ENCODE peak calls at places on chromosomes 7 and 10, in four cellular contexts. S, Z, X and I are unnamed samples.

GRCh38 chr7:105218215-105218614 is 170.5 kb downstream of the SRPK2 start:
- DNase-seq in S (no peak), Z (no peak), X (peak; percentile 50), I (no peak)

GRCh38 chr10:62234284-62234605 is 34.4 kb downstream of the RTKN2 start:
- DNase-seq in S (no peak), Z (no peak), X (no peak), I (no peak)

GRCh38 chr10:121753726-121754476 is 155.7 kb upstream of the FGFR2 start:
- DNase-seq in S (no peak), Z (no peak), X (no peak), I (no peak)

GRCh38 chr10:131943021-131943814 is 38.5 kb downstream of the BNIP3 start:
- DNase-seq in S (no peak), Z (peak; percentile 72), X (no peak), I (peak; percentile 64)

GRCh38 chr7:153537271-153537670 is 514.9 kb upstream of the DPP6 start:
- DNase-seq in S (no peak), Z (no peak), X (no peak), I (no peak)

GRCh38 chr7:121798076-121798475 is 74.9 kb upstream of the PTPRZ1 start:
- DNase-seq in S (no peak), Z (no peak), X (no peak), I (no peak)

GRCh38 chr10:86962136-86962980 is 4.0 kb downstream of the SNCG start:
- DNase-seq in S (no peak), Z (peak; percentile 59), X (no peak), I (peak; percentile 26)

GRCh38 chr10:124450010-124450782 is at the start of gene NKX1-2:
- DNase-seq in S (no peak), Z (no peak), X (no peak), I (no peak)

GRCh38 chr7:3910041-3910440 is 609.0 kb downstream of the SDK1 start:
- DNase-seq in S (no peak), Z (no peak), X (no peak), I (no peak)

GRCh38 chr10:14820010-14820774 is 17.6 kb downstream of the CDNF start:
- DNase-seq in S (no peak), Z (no peak), X (no peak), I (no peak)

GRCh38 chr7:152090739-152091138 is 65.3 kb downstream of the GALNT11 start:
- DNase-seq in S (no peak), Z (no peak), X (no peak), I (no peak)

GRCh38 chr7:130823060-130823459 is 89.1 kb upstream of the KLF14 start:
- DNase-seq in S (no peak), Z (no peak), X (no peak), I (no peak)

GRCh38 chr7:30594055-30594539 is 581 bp upstream of the GARS1 start:
- DNase-seq in S (peak; percentile 25), Z (peak; percentile 85), X (peak; percentile 26), I (no peak)

GRCh38 chr7:101754432-101755159 is 62.8 kb upstream of the CUX1 start:
- DNase-seq in S (no peak), Z (no peak), X (no peak), I (no peak)

GRCh38 chr10:60403168-60403873 is 13.6 kb upstream of the ANK3 start:
- DNase-seq in S (no peak), Z (no peak), X (no peak), I (no peak)

GRCh38 chr7:34740840-34741239 is 82.8 kb downstream of the NPSR1 start:
- DNase-seq in S (no peak), Z (no peak), X (no peak), I (no peak)

GRCh38 chr10:7512487-7512886 is 101.7 kb upstream of the SFMBT2 start:
- DNase-seq in S (no peak), Z (no peak), X (no peak), I (no peak)

GRCh38 chr10:31622993-31623392 is 304.0 kb downstream of the ZEB1 start:
- DNase-seq in S (no peak), Z (no peak), X (no peak), I (no peak)

GRCh38 chr10:124700293-124701037 is 43.7 kb downstream of the FAM53B start:
- DNase-seq in S (no peak), Z (peak; percentile 78), X (no peak), I (no peak)

GRCh38 chr7:128697301-128697905 is 25.3 kb downstream of the GARIN1A start:
- DNase-seq in S (peak; percentile 26), Z (peak; percentile 85), X (no peak), I (no peak)

GRCh38 chr7:41579961-41580935 is 122.6 kb downstream of the INHBA start:
- DNase-seq in S (no peak), Z (no peak), X (no peak), I (no peak)

GRCh38 chr7:70700055-70700934 is 431.6 kb upstream of the GALNT17 start:
- DNase-seq in S (no peak), Z (no peak), X (no peak), I (no peak)

GRCh38 chr7:98998821-98999725 is 120.7 kb downstream of the TRRAP start:
- DNase-seq in S (no peak), Z (no peak), X (no peak), I (peak; percentile 47)

GRCh38 chr7:134365341-134366054 is 48.8 kb upstream of the SLC35B4 start:
- DNase-seq in S (no peak), Z (no peak), X (peak; percentile 48), I (no peak)

GRCh38 chr7:26436996-26437547 is 145.4 kb downstream of the SNX10 start:
- DNase-seq in S (no peak), Z (no peak), X (no peak), I (no peak)

GRCh38 chr10:59177031-59177861 is 803 bp downstream of the PHYHIPL start:
- DNase-seq in S (no peak), Z (peak; percentile 53), X (peak; percentile 22), I (no peak)

GRCh38 chr7:102280521-102280920 is 6.1 kb upstream of the SH2B2 start:
- DNase-seq in S (no peak), Z (no peak), X (no peak), I (no peak)

GRCh38 chr7:99092064-99092720 is 51.7 kb downstream of the SMURF1 start:
- DNase-seq in S (no peak), Z (no peak), X (peak; percentile 56), I (no peak)

GRCh38 chr10:33952692-33953360 is 618.4 kb upstream of the NRP1 start:
- DNase-seq in S (no peak), Z (no peak), X (no peak), I (no peak)

GRCh38 chr10:49164587-49165188 is 23.5 kb downstream of the TMEM273 start:
- DNase-seq in S (no peak), Z (peak; percentile 80), X (no peak), I (no peak)

GRCh38 chr7:128931186-128931798 is 6.4 kb upstream of the IRF5 start:
- DNase-seq in S (no peak), Z (no peak), X (no peak), I (peak; percentile 69)

GRCh38 chr10:69786791-69787190 is 14.9 kb upstream of the COL13A1 start:
- DNase-seq in S (no peak), Z (no peak), X (no peak), I (no peak)

GRCh38 chr10:78177013-78177370 is 143.3 kb downstream of the RPS24 start:
- DNase-seq in S (no peak), Z (no peak), X (no peak), I (no peak)

GRCh38 chr10:127968659-127969058 is 61.8 kb downstream of the PTPRE start:
- DNase-seq in S (no peak), Z (no peak), X (no peak), I (no peak)

GRCh38 chr10:47384148-47384921 is at the start of gene ZNF488:
- DNase-seq in S (peak; percentile 86), Z (peak; percentile 91), X (peak; percentile 86), I (peak; percentile 92)

GRCh38 chr10:25294032-25294926 is 119.5 kb downstream of the GPR158 start:
- DNase-seq in S (no peak), Z (no peak), X (no peak), I (no peak)

GRCh38 chr7:69412331-69413146 is 185.7 kb upstream of the AUTS2 start:
- DNase-seq in S (peak; percentile 20), Z (peak; percentile 55), X (peak; percentile 40), I (no peak)

GRCh38 chr7:2873146-2873545 is 29.0 kb upstream of the GNA12 start:
- DNase-seq in S (peak; percentile 36), Z (no peak), X (no peak), I (no peak)

GRCh38 chr10:48456808-48457761 is 147.8 kb downstream of the ARHGAP22 start:
- DNase-seq in S (no peak), Z (peak; percentile 71), X (no peak), I (peak; percentile 53)